ENCODE peak calls at places on chromosomes 5 and 9, in ten cellular contexts. K is transverse colon, F is upper lobe of right lung, A is heart right ventricle, X is OCI-LY7, V is SK-N-SH, O is H9, Q is A549, H is esophagus squamous epithelium, G is heart left ventricle. P is an unnamed sample.

GRCh38 chr5:96084874-96085545 is 123.4 kb upstream of the ELL2 start:
- DNase-seq in K (no peak), F (no peak), A (no peak), X (no peak), V (no peak), O (no peak), Q (no peak), H (no peak), G (no peak), P (no peak)

GRCh38 chr9:28287413-28287812 is 714.1 kb upstream of the C9orf72 start:
- DNase-seq in K (no peak), F (no peak), A (no peak), X (no peak), V (peak; percentile 11), O (no peak), Q (no peak), H (no peak), G (no peak), P (no peak)

GRCh38 chr5:96432245-96433065 is 593 bp downstream of the PCSK1 start:
- DNase-seq in K (no peak), F (no peak), A (no peak), X (no peak), V (peak; percentile 39), O (peak; percentile 63), Q (no peak), H (no peak), G (no peak), P (no peak)

GRCh38 chr5:79728396-79728795 is 38.8 kb downstream of the CMYA5 start:
- DNase-seq in K (no peak), F (no peak), A (no peak), X (no peak), V (no peak), O (no peak), Q (no peak), H (no peak), G (no peak), P (no peak)

GRCh38 chr5:163773181-163773580 is 267.8 kb downstream of the MAT2B start:
- DNase-seq in K (no peak), F (no peak), A (no peak), X (no peak), V (no peak), O (no peak), Q (no peak), H (no peak), G (no peak), P (no peak)

GRCh38 chr9:20189871-20190270 is 401.0 kb upstream of the SLC24A2 start:
- DNase-seq in K (no peak), F (no peak), A (no peak), X (no peak), V (no peak), O (peak; percentile 31), Q (no peak), H (no peak), G (no peak), P (no peak)

GRCh38 chr9:103104101-103104500 is 109.0 kb downstream of the CYLC2 start:
- DNase-seq in K (no peak), F (no peak), A (no peak), X (no peak), V (no peak), O (no peak), Q (no peak), H (no peak), G (no peak), P (no peak)

GRCh38 chr9:135073081-135073740 is 14.3 kb upstream of the OLFM1 start:
- DNase-seq in K (peak; percentile 2), F (peak; percentile 41), A (no peak), X (no peak), V (no peak), O (peak; percentile 8), Q (no peak), H (no peak), G (no peak), P (no peak)

GRCh38 chr5:127844631-127845030 is 141.4 kb downstream of the CCDC192 start:
- DNase-seq in K (peak; percentile 30), F (no peak), A (peak; percentile 52), X (no peak), V (no peak), O (no peak), Q (no peak), H (no peak), G (peak; percentile 65), P (no peak)

GRCh38 chr5:120139039-120139438 is 325.1 kb upstream of the PRR16 start:
- DNase-seq in K (no peak), F (no peak), A (peak; percentile 15), X (no peak), V (no peak), O (no peak), Q (peak; percentile 85), H (no peak), G (peak; percentile 13), P (no peak)

GRCh38 chr5:32767948-32768427 is 56.9 kb downstream of the NPR3 start:
- DNase-seq in K (no peak), F (no peak), A (no peak), X (no peak), V (no peak), O (no peak), Q (peak; percentile 99), H (no peak), G (no peak), P (no peak)

GRCh38 chr9:120693609-120694008 is 20.7 kb downstream of the MEGF9 start:
- DNase-seq in K (no peak), F (no peak), A (no peak), X (no peak), V (no peak), O (no peak), Q (peak; percentile 41), H (no peak), G (no peak), P (no peak)
- H3K27ac ChIP-seq in K (no peak overlapping the region), F (no peak overlapping the region), A (no peak overlapping the region), X (no peak overlapping the region), V (peak overlapping the region; percentile 64), O (no peak overlapping the region), Q (peak overlapping the region; percentile 81), H (no peak overlapping the region), G (no peak overlapping the region), P (no peak overlapping the region)

DNA sequence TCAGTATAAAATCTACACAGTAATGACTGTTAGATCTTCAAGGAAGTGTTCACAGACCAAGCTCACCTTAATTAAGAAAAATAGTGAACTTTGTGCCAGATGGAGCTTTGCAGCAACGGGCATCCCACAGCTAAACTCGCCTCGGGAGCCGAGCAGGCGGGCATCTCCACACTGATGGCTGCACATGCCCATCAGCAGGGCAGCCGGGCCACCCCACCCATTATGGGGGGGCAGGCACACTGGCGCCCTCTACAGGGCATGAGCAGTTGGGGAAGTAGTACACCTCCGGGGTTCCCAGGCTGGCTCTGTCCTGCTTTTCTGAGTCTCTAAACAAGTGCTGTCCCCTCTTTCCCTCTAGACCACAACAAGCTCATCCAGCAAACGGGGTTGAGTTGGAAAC is 21.6 kb downstream of the ANKS6 start:
- DNase-seq in K (no peak), F (no peak), A (no peak), X (no peak), V (peak; percentile 71), O (no peak), Q (peak; percentile 33), H (no peak), G (no peak), P (no peak)
- TF ChIP-seq CTCF in K (peak; percentile 36), F (peak; percentile 40), A (no peak), X (peak; percentile 76), V (peak; percentile 67), O (peak; percentile 81), Q (peak; percentile 47), H (peak; percentile 19), G (peak; percentile 45), P (peak; percentile 60)

DNA sequence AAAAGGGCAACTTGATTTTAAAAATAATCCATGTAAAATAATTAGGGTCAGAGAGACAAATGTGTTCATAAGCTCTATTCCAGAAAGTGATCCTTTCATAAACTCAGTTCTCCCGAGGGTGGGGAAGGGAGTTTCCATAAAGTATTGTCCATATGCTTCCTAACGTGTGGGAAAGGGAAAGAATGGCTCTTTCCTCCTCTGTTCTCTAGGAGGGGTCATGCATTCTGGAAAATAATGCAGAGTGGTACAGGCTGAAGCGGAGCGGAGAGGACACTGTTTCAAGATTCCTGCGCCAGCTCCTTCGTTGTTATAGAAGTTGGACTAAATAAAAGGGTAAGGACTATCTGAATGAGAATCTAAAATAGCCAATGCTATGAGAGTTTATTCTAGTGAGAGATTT is 166.8 kb upstream of the MPDZ start:
- DNase-seq in K (no peak), F (no peak), A (no peak), X (no peak), V (no peak), O (no peak), Q (no peak), H (no peak), G (no peak), P (no peak)
- H3K27ac ChIP-seq in K (no peak overlapping the region), F (no peak overlapping the region), A (peak overlapping the region; percentile 49), X (no peak overlapping the region), V (no peak overlapping the region), O (no peak overlapping the region), Q (no peak overlapping the region), H (peak overlapping the region; percentile 69), G (peak overlapping the region; percentile 55), P (no peak overlapping the region)

DNA sequence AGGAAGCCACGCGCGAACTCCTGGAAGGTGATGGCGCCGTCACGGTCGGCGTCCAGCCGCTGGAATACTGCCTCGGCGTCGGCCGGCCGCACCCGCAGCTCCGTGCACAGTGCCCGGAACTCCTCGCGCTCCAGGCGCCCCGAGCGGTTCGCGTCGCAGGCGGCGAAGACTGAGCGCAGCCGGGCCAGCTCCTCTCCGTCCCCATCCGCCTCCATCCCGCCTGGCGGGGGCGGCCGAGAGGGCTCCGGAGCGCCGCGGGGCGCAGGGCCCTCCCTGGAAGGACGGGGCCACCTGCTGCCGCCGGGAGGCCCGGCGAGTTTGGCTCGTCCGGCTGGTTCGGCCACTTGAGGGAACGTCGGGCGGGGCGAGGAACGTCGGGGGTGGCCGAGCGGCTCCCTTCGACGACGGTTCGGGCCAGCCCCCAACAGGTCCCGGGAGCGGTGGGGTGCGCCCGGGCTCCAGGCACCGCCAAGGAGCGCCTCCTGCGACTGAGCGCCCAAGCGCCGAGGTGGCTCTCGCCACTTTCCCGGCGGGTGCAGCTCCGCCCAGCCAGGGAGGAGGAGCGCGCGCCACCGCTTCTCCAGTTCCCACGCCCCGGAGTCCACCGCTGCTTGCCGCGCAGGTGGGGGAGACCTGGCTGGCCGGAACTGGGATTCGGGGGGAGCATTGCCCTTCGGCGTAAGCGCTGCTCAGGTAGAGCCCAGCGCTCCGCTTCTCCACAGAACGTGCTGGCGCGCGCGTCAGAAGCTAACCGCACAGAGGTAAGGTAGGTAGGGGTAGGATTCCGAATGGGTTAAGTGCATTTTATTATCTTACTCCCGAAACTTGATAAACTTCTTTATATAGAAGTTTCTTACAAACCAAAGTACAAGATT is at the start of gene RASEF:
- DNase-seq in K (peak; percentile 85), F (peak; percentile 93), A (no peak), X (no peak), V (peak; percentile 86), O (peak; percentile 84), Q (peak; percentile 80), H (no peak), G (no peak), P (no peak)
- TF ChIP-seq CTCF in K (no peak), F (no peak), A (no peak), X (no peak), V (no peak), O (peak; percentile 48), Q (peak; percentile 34), H (no peak), G (no peak), P (no peak)

P was measured in DND-41.